ENCODE peak calls at places on chromosome 12, in ten cellular contexts. H, F, X, B, A, M, Z, C, O and L are unnamed samples.
A peak's percentile ranks its signal among the peaks of the same experiment; 100 is the strongest.

GRCh38 chr12:124609041-124609984 is 41.9 kb upstream of the NCOR2 start:
- DNase-seq in H (peak; percentile 99), B (peak; percentile 24), Z (peak; percentile 97), O (peak; percentile 95), X (no peak), A (no peak), M (peak; percentile 86), F (peak; percentile 94), C (peak; percentile 97), L (peak; percentile 34)

GRCh38 chr12:132100306-132101065 is 43.6 kb downstream of the DDX51 start:
- DNase-seq in B (no peak), Z (no peak), C (peak; percentile 73), H (no peak), O (no peak), A (no peak), X (no peak), F (no peak), M (no peak), L (no peak)

GRCh38 chr12:112961074-112961473 is 17.2 kb upstream of the OAS2 start:
- DNase-seq in Z (no peak), O (no peak), M (no peak), B (no peak), F (no peak), C (no peak), A (no peak), H (no peak), X (no peak), L (no peak)

GRCh38 chr12:57754411-57755193 is at the start of gene MARCHF9:
- DNase-seq in M (peak; percentile 62), X (no peak), H (no peak), F (peak; percentile 88), O (peak; percentile 86), Z (peak; percentile 90), B (no peak), C (peak; percentile 94), A (no peak), L (peak; percentile 48)

GRCh38 chr12:67698711-67699603 is 50.4 kb downstream of the DYRK2 start:
- DNase-seq in B (peak; percentile 55), H (no peak), O (no peak), Z (no peak), F (no peak), C (no peak), X (peak; percentile 68), A (peak; percentile 90), M (no peak), L (peak; percentile 31)

GRCh38 chr12:26659930-26660329 is 173.1 kb downstream of the ITPR2 start:
- DNase-seq in H (no peak), Z (no peak), B (no peak), M (no peak), C (no peak), A (no peak), F (no peak), X (no peak), O (no peak), L (no peak)

GRCh38 chr12:57181561-57182155 is 34.2 kb upstream of the LRP1-AS start:
- DNase-seq in C (no peak), O (no peak), Z (no peak), H (no peak), B (peak; percentile 72), A (no peak), F (no peak), M (no peak), X (peak; percentile 94), L (no peak)

GRCh38 chr12:93772003-93772402 is 94.8 kb downstream of the CRADD start:
- DNase-seq in Z (no peak), C (no peak), F (no peak), M (no peak), A (no peak), H (no peak), B (no peak), X (no peak), O (no peak), L (no peak)

GRCh38 chr12:31002361-31002725 is 71.3 kb upstream of the DDX11 start:
- DNase-seq in A (no peak), Z (peak; percentile 29), F (no peak), X (no peak), C (peak; percentile 57), O (peak; percentile 24), B (no peak), H (no peak), M (no peak), L (no peak)

GRCh38 chr12:121513464-121514183 is 67.2 kb downstream of the KDM2B start:
- DNase-seq in M (peak; percentile 57), F (no peak), C (no peak), A (no peak), O (peak; percentile 60), H (no peak), Z (peak; percentile 73), X (no peak), B (no peak), L (no peak)

GRCh38 chr12:71208053-71208685 is 50.4 kb upstream of the TSPAN8 start:
- DNase-seq in M (no peak), O (no peak), H (no peak), A (no peak), Z (no peak), X (no peak), C (no peak), F (no peak), B (no peak), L (no peak)

GRCh38 chr12:28190321-28191017 is at the start of gene CCDC91:
- DNase-seq in M (peak; percentile 67), Z (peak; percentile 96), A (peak; percentile 92), C (peak; percentile 98), H (peak; percentile 95), B (peak; percentile 90), F (peak; percentile 94), O (peak; percentile 91), X (peak; percentile 89), L (peak; percentile 81)

DNA sequence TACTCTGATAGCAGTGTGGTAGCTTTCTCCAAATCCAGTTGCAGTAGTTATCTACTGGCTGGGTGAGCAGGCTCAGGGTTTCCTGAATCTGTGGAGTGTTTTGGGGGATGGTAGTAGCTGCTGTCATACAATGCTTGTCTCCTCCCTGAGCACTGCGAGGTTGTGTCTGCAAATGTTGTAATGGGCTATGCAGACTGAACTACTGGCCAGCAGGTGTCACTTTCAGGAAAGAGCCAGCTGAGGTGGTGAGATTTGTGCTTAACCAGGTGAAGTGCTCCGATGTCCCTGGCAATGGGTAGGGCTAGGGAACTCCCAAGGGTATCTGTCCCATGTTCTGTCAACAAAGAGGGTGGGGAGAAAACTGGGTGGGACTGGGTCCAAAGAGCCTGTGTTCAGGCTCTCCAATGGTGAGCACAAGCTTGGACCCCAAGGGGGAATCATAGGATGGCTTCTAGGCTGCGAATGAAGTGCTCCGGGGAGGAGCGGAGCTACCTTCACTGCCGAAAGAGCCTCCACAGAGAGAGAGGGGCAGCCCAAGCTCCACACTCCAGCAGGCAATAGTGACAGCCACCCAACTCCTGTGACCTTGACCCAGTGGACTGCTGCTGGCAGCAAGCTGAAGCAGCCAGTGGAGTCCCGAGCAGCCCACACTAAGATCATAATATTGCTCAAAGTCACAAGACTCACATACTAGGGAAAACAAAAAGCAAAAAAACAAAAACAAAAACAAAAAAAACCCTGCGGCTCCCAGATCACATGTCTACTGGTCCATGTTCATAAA is 1324.0 kb upstream of the USP15 start:
- DNase-seq in M (no peak), F (no peak), C (no peak), A (no peak), O (no peak), H (no peak), X (no peak), Z (no peak), B (no peak), L (no peak)
- TF ChIP-seq CTCF in M (no peak), F (no peak), C (no peak), A (no peak), O (no peak), H (no peak), X (no peak), Z (no peak), B (no peak), L (no peak)

GRCh38 chr12:12334710-12335040 is 15.4 kb downstream of the MANSC1 start:
- DNase-seq in M (no peak), H (no peak), Z (no peak), B (no peak), X (no peak), O (no peak), C (no peak), A (no peak), F (no peak), L (no peak)
- TF ChIP-seq CTCF in M (peak; percentile 51), H (no peak), Z (peak; percentile 8), B (peak; percentile 12), X (no peak), O (no peak), C (no peak), A (peak; percentile 2), F (peak; percentile 4), L (peak; percentile 54)

GRCh38 chr12:128164533-128164932 is 102.4 kb upstream of the TMEM132C start:
- DNase-seq in F (no peak), H (no peak), B (no peak), A (no peak), Z (no peak), C (no peak), O (no peak), M (no peak), X (no peak), L (no peak)
- TF ChIP-seq CTCF in F (no peak), H (no peak), B (no peak), A (no peak), Z (no peak), C (no peak), O (no peak), M (no peak), X (no peak), L (no peak)

GRCh38 chr12:53223391-53224267 is 8.4 kb downstream of the RARG start:
- DNase-seq in M (no peak), F (no peak), O (peak; percentile 58), C (no peak), A (no peak), H (no peak), Z (no peak), B (peak; percentile 61), X (peak; percentile 73), L (no peak)

GRCh38 chr12:53223006-53223305 is 9.1 kb downstream of the RARG start:
- DNase-seq in B (no peak), H (no peak), X (no peak), A (no peak), O (peak; percentile 10), M (no peak), C (no peak), F (no peak), Z (no peak), L (no peak)

GRCh38 chr12:53225635-53226424 is 6.2 kb downstream of the RARG start:
- DNase-seq in C (no peak), A (no peak), H (no peak), Z (no peak), X (no peak), O (peak; percentile 26), B (no peak), M (no peak), F (no peak), L (no peak)

GRCh38 chr12:53224897-53225634 is 6.9 kb downstream of the RARG start:
- DNase-seq in B (peak; percentile 55), F (no peak), Z (no peak), X (peak; percentile 47), M (no peak), A (no peak), H (no peak), C (no peak), O (peak; percentile 26), L (no peak)

DNA sequence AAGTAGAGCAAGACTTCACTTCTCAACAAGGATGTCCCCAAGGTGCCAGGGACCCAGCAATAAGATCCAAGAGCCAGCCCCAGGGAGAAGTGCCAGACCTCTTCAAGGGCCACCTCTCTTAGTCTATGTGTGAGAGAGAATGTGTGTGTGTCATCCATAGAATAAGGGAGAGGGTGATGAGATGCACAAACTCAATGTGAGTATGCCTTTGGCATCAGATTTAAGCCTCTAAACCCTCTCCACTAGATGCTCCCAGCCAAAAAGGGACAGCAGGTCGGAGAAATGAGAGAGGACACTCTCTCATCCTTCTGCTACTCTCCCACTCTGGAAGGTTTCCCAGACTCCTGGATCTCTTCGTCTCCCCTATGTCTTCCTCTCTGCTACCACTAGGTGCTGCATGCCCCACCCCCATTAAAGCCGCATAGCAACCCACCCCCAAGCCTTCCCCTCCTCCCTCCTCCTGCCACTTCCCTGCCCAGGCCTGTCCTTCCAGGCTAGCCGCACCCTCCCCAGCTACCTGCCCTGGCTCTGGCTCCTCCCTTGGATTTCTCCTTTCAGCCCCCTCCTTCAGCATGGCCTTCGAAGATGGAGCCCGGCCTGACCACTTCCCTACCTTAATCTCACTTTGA is 7.6 kb downstream of the RARG start:
- DNase-seq in Z (no peak), X (no peak), O (peak; percentile 54), F (no peak), H (no peak), B (no peak), C (no peak), M (peak; percentile 54), A (no peak), L (no peak)
- TF ChIP-seq CTCF in Z (peak; percentile 14), X (peak; percentile 35), O (no peak), F (no peak), H (no peak), B (peak; percentile 27), C (no peak), M (peak; percentile 36), A (peak; percentile 59), L (no peak)